ENCODE peak calls at places on chromosomes 7 and 10, in nine cellular contexts. One of them, this sample, is unnamed.
A peak's percentile ranks its signal among the peaks of the same experiment; 100 is the strongest.

GRCh38 chr10:132370426-132371340 is 26.3 kb upstream of the PWWP2B start:
- DNase-seq in HepG2: no peak
- DNase-seq in heart right ventricle: no peak
- DNase-seq in colonic mucosa: no peak
- DNase-seq in prostate gland: no peak
- DNase-seq in GM23338: no peak
- DNase-seq in suprapubic skin: peak; percentile 40
- DNase-seq in HCT116: no peak
- DNase-seq in fibroblast of mammary gland: no peak
- DNase-seq in this sample: no peak

GRCh38 chr10:28810062-28810870 is 132.9 kb downstream of the BAMBI start:
- DNase-seq in HepG2: no peak
- DNase-seq in heart right ventricle: no peak
- DNase-seq in colonic mucosa: peak; percentile 16
- DNase-seq in prostate gland: no peak
- DNase-seq in GM23338: peak; percentile 59
- DNase-seq in suprapubic skin: no peak
- DNase-seq in HCT116: no peak
- DNase-seq in fibroblast of mammary gland: no peak
- DNase-seq in this sample: no peak

GRCh38 chr7:138625849-138626230 is 75.3 kb downstream of the SVOPL start:
- DNase-seq in HepG2: no peak
- DNase-seq in heart right ventricle: no peak
- DNase-seq in colonic mucosa: no peak
- DNase-seq in prostate gland: no peak
- DNase-seq in GM23338: peak; percentile 16
- DNase-seq in suprapubic skin: no peak
- DNase-seq in HCT116: no peak
- DNase-seq in fibroblast of mammary gland: no peak
- DNase-seq in this sample: no peak

GRCh38 chr7:116588225-116588624 is 63.4 kb downstream of the CAV1 start:
- DNase-seq in HepG2: no peak
- DNase-seq in heart right ventricle: no peak
- DNase-seq in colonic mucosa: no peak
- DNase-seq in prostate gland: no peak
- DNase-seq in GM23338: peak; percentile 17
- DNase-seq in suprapubic skin: no peak
- DNase-seq in HCT116: no peak
- DNase-seq in fibroblast of mammary gland: peak; percentile 85
- DNase-seq in this sample: no peak

GRCh38 chr10:26626066-26626465 is 71.4 kb upstream of the PDSS1 start:
- DNase-seq in HepG2: no peak
- DNase-seq in heart right ventricle: no peak
- DNase-seq in colonic mucosa: no peak
- DNase-seq in prostate gland: no peak
- DNase-seq in GM23338: no peak
- DNase-seq in suprapubic skin: no peak
- DNase-seq in HCT116: no peak
- DNase-seq in fibroblast of mammary gland: no peak
- DNase-seq in this sample: no peak

GRCh38 chr10:71084061-71084817 is 128.1 kb upstream of the UNC5B start:
- DNase-seq in HepG2: no peak
- DNase-seq in heart right ventricle: no peak
- DNase-seq in colonic mucosa: peak; percentile 3
- DNase-seq in prostate gland: no peak
- DNase-seq in GM23338: no peak
- DNase-seq in suprapubic skin: peak; percentile 30
- DNase-seq in HCT116: no peak
- DNase-seq in fibroblast of mammary gland: no peak
- DNase-seq in this sample: no peak

GRCh38 chr7:84247591-84247990 is 53.0 kb upstream of the SEMA3A start:
- DNase-seq in HepG2: no peak
- DNase-seq in heart right ventricle: no peak
- DNase-seq in colonic mucosa: no peak
- DNase-seq in prostate gland: no peak
- DNase-seq in GM23338: no peak
- DNase-seq in suprapubic skin: no peak
- DNase-seq in HCT116: no peak
- DNase-seq in fibroblast of mammary gland: peak; percentile 81
- DNase-seq in this sample: no peak

GRCh38 chr10:34701194-34701593 is 113.9 kb downstream of the PARD3 start:
- DNase-seq in HepG2: no peak
- DNase-seq in heart right ventricle: no peak
- DNase-seq in colonic mucosa: no peak
- DNase-seq in prostate gland: no peak
- DNase-seq in GM23338: no peak
- DNase-seq in suprapubic skin: no peak
- DNase-seq in HCT116: no peak
- DNase-seq in fibroblast of mammary gland: no peak
- DNase-seq in this sample: no peak

GRCh38 chr7:142790056-142790455 is 19.3 kb downstream of the PRSS2 start:
- DNase-seq in HepG2: no peak
- DNase-seq in heart right ventricle: no peak
- DNase-seq in colonic mucosa: no peak
- DNase-seq in prostate gland: no peak
- DNase-seq in GM23338: no peak
- DNase-seq in suprapubic skin: peak; percentile 18
- DNase-seq in HCT116: no peak
- DNase-seq in fibroblast of mammary gland: no peak
- DNase-seq in this sample: no peak

GRCh38 chr10:103545771-103546281 is 52.3 kb downstream of the NEURL1 start:
- DNase-seq in HepG2: no peak
- DNase-seq in heart right ventricle: no peak
- DNase-seq in colonic mucosa: no peak
- DNase-seq in prostate gland: no peak
- DNase-seq in GM23338: no peak
- DNase-seq in suprapubic skin: peak; percentile 25
- DNase-seq in HCT116: no peak
- DNase-seq in fibroblast of mammary gland: no peak
- DNase-seq in this sample: no peak

GRCh38 chr7:17090751-17091150 is 207.7 kb upstream of the AHR start:
- DNase-seq in HepG2: no peak
- DNase-seq in heart right ventricle: no peak
- DNase-seq in colonic mucosa: no peak
- DNase-seq in prostate gland: no peak
- DNase-seq in GM23338: no peak
- DNase-seq in suprapubic skin: no peak
- DNase-seq in HCT116: no peak
- DNase-seq in fibroblast of mammary gland: peak; percentile 81
- DNase-seq in this sample: no peak
- H3K4me3 ChIP-seq in HepG2: no peak overlapping the region
- H3K4me3 ChIP-seq in heart right ventricle: no peak overlapping the region
- H3K4me3 ChIP-seq in colonic mucosa: no peak overlapping the region
- H3K4me3 ChIP-seq in prostate gland: no peak overlapping the region
- H3K4me3 ChIP-seq in GM23338: no peak overlapping the region
- H3K4me3 ChIP-seq in suprapubic skin: no peak overlapping the region
- H3K4me3 ChIP-seq in HCT116: no peak overlapping the region
- H3K4me3 ChIP-seq in fibroblast of mammary gland: no peak overlapping the region
- H3K4me3 ChIP-seq in this sample: no peak overlapping the region

GRCh38 chr10:84328303-84329093 is at the start of gene CCSER2:
- DNase-seq in HepG2: peak; percentile 88
- DNase-seq in heart right ventricle: peak; percentile 98
- DNase-seq in colonic mucosa: peak; percentile 99
- DNase-seq in prostate gland: peak; percentile 95
- DNase-seq in GM23338: peak; percentile 97
- DNase-seq in suprapubic skin: peak; percentile 98
- DNase-seq in HCT116: peak; percentile 88
- DNase-seq in fibroblast of mammary gland: peak; percentile 96
- DNase-seq in this sample: peak; percentile 66

GRCh38 chr10:84329986-84330651 is 1.7 kb downstream of the CCSER2 start:
- DNase-seq in HepG2: no peak
- DNase-seq in heart right ventricle: no peak
- DNase-seq in colonic mucosa: no peak
- DNase-seq in prostate gland: no peak
- DNase-seq in GM23338: no peak
- DNase-seq in suprapubic skin: no peak
- DNase-seq in HCT116: no peak
- DNase-seq in fibroblast of mammary gland: no peak
- DNase-seq in this sample: no peak

GRCh38 chr10:84333864-84334451 is 5.6 kb downstream of the CCSER2 start:
- DNase-seq in HepG2: no peak
- DNase-seq in heart right ventricle: no peak
- DNase-seq in colonic mucosa: no peak
- DNase-seq in prostate gland: no peak
- DNase-seq in GM23338: peak; percentile 53
- DNase-seq in suprapubic skin: no peak
- DNase-seq in HCT116: no peak
- DNase-seq in fibroblast of mammary gland: peak; percentile 47
- DNase-seq in this sample: no peak

GRCh38 chr10:84331091-84331490 is 2.7 kb downstream of the CCSER2 start:
- DNase-seq in HepG2: no peak
- DNase-seq in heart right ventricle: no peak
- DNase-seq in colonic mucosa: no peak
- DNase-seq in prostate gland: no peak
- DNase-seq in GM23338: no peak
- DNase-seq in suprapubic skin: no peak
- DNase-seq in HCT116: no peak
- DNase-seq in fibroblast of mammary gland: no peak
- DNase-seq in this sample: no peak

DNA sequence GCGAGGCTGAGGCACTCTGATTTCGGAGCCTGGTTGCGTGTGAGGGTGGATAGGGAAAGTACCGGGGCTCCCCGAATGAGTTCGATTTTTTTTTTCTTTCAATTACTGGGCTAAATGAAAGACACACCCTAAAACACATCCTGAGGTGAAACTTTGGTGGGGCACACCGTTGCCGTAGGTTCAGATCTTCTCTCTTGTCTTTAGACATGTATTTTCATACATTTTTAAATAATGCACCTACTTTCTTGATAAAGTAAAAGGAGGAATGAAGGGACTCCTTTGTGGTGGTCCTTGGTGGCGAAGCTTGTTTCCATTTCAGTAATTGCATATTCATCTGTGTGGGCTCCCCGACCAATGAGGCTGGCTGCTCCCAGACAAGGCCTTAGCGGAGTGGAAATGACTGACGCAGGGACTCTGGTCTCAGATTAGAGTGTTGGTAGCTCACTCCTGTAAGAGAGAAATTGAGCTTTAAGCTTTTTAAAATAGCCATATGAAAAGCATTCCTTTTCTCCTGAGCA is 764 bp downstream of the CCSER2 start:
- DNase-seq in HepG2: peak; percentile 47
- DNase-seq in heart right ventricle: peak; percentile 17
- DNase-seq in colonic mucosa: peak; percentile 60
- DNase-seq in prostate gland: no peak
- DNase-seq in GM23338: peak; percentile 60
- DNase-seq in suprapubic skin: no peak
- DNase-seq in HCT116: no peak
- DNase-seq in fibroblast of mammary gland: peak; percentile 51
- DNase-seq in this sample: no peak
- H3K4me3 ChIP-seq in HepG2: peak overlapping the region; percentile 84
- H3K4me3 ChIP-seq in heart right ventricle: peak overlapping the region; percentile 91
- H3K4me3 ChIP-seq in colonic mucosa: peak overlapping the region; percentile 84
- H3K4me3 ChIP-seq in prostate gland: peak overlapping the region; percentile 95
- H3K4me3 ChIP-seq in GM23338: peak overlapping the region; percentile 72
- H3K4me3 ChIP-seq in suprapubic skin: peak overlapping the region; percentile 100
- H3K4me3 ChIP-seq in HCT116: peak overlapping the region; percentile 75
- H3K4me3 ChIP-seq in fibroblast of mammary gland: peak overlapping the region; percentile 79
- H3K4me3 ChIP-seq in this sample: peak overlapping the region; percentile 54

DNA sequence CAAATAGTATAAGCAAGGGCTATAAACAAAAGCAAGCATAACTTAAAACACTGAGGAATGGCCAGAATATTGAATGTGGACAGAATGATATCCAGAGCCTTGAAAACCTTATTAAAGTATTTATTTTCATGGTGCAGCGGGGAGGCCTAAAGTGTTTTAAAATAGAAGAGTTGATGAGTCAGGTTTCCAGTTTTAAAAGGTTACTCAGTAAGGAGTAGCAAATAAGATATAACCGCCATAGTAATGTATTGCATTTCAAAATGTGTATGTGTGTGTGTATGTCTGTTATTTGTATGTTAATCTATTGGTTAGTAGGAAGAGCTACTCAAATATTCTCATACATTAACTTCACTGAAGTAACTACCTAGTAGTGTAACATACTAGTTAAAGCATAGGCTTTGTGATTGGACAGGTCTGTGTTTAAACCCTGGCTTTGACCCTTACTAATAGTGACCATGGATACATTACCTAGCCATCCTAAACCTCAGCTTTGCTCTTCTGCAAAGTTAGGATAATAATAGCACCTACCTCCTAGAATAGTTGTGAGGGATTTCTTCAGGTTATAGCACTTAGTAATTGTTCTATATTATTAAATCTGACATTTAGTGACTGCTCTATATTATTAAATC is 16.9 kb downstream of the CUTC start:
- DNase-seq in HepG2: no peak
- DNase-seq in heart right ventricle: no peak
- DNase-seq in colonic mucosa: no peak
- DNase-seq in prostate gland: no peak
- DNase-seq in GM23338: no peak
- DNase-seq in suprapubic skin: no peak
- DNase-seq in HCT116: no peak
- DNase-seq in fibroblast of mammary gland: no peak
- DNase-seq in this sample: no peak
- H3K4me3 ChIP-seq in HepG2: no peak overlapping the region
- H3K4me3 ChIP-seq in heart right ventricle: no peak overlapping the region
- H3K4me3 ChIP-seq in colonic mucosa: no peak overlapping the region
- H3K4me3 ChIP-seq in prostate gland: no peak overlapping the region
- H3K4me3 ChIP-seq in GM23338: no peak overlapping the region
- H3K4me3 ChIP-seq in suprapubic skin: no peak overlapping the region
- H3K4me3 ChIP-seq in HCT116: no peak overlapping the region
- H3K4me3 ChIP-seq in fibroblast of mammary gland: no peak overlapping the region
- H3K4me3 ChIP-seq in this sample: no peak overlapping the region

GRCh38 chr7:54888736-54889082 is 129.7 kb upstream of the SEC61G start:
- DNase-seq in HepG2: no peak
- DNase-seq in heart right ventricle: no peak
- DNase-seq in colonic mucosa: no peak
- DNase-seq in prostate gland: no peak
- DNase-seq in GM23338: no peak
- DNase-seq in suprapubic skin: no peak
- DNase-seq in HCT116: no peak
- DNase-seq in fibroblast of mammary gland: peak; percentile 2
- DNase-seq in this sample: no peak
- H3K4me3 ChIP-seq in HepG2: no peak overlapping the region
- H3K4me3 ChIP-seq in heart right ventricle: peak overlapping the region; percentile 39
- H3K4me3 ChIP-seq in colonic mucosa: peak overlapping the region; percentile 17
- H3K4me3 ChIP-seq in prostate gland: peak overlapping the region; percentile 7
- H3K4me3 ChIP-seq in GM23338: peak overlapping the region; percentile 70
- H3K4me3 ChIP-seq in suprapubic skin: peak overlapping the region; percentile 31
- H3K4me3 ChIP-seq in HCT116: no peak overlapping the region
- H3K4me3 ChIP-seq in fibroblast of mammary gland: peak overlapping the region; percentile 45
- H3K4me3 ChIP-seq in this sample: no peak overlapping the region

DNA sequence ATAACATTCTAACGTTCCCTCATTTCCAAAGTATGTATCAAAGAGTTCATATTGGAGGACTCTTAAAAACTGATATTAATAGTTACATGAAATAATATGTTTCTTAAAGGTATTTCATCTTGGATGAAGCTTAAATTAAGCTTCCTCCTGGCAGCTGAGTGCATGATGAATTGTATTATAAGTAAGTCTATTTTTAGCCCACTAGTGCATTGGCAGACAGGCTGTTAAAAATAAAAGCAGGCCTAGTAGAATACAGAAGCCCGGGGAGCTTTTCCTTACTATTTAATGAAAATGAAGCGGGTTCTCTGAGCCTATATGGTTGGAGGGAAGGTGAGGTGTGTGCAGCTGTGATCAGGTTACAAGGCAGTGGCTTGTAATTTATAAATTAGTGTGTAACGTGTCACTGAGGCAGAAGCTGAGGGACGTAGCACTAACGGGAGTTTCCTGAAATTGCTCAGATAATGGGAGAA is 130.7 kb upstream of the KMT2E start:
- DNase-seq in HepG2: no peak
- DNase-seq in heart right ventricle: no peak
- DNase-seq in colonic mucosa: no peak
- DNase-seq in prostate gland: no peak
- DNase-seq in GM23338: peak; percentile 13
- DNase-seq in suprapubic skin: no peak
- DNase-seq in HCT116: no peak
- DNase-seq in fibroblast of mammary gland: no peak
- DNase-seq in this sample: no peak
- H3K4me3 ChIP-seq in HepG2: no peak overlapping the region
- H3K4me3 ChIP-seq in heart right ventricle: no peak overlapping the region
- H3K4me3 ChIP-seq in colonic mucosa: no peak overlapping the region
- H3K4me3 ChIP-seq in prostate gland: no peak overlapping the region
- H3K4me3 ChIP-seq in GM23338: no peak overlapping the region
- H3K4me3 ChIP-seq in suprapubic skin: no peak overlapping the region
- H3K4me3 ChIP-seq in HCT116: no peak overlapping the region
- H3K4me3 ChIP-seq in fibroblast of mammary gland: no peak overlapping the region
- H3K4me3 ChIP-seq in this sample: no peak overlapping the region